ENCODE peak calls at places on chromosomes 7 and 10, in seven cellular contexts. N is astrocyte of the spinal cord, C is fibroblast of mammary gland, X is fibroblast of pulmonary artery, K is fibroblast of lung, B is esophagus squamous epithelium, Q is H7. U is an unnamed sample.

GRCh38 chr10:100879741-100880360 is 32.9 kb upstream of the SLF2 start:
- DNase-seq in N (no peak), X (no peak), K (no peak), B (no peak), C (no peak), Q (peak; percentile 65), U (no peak)

GRCh38 chr10:109902992-109903947 is 20.0 kb downstream of the XPNPEP1 start:
- DNase-seq in X (no peak), B (no peak), Q (no peak), K (no peak), N (no peak), C (peak; percentile 60), U (peak; percentile 45)

GRCh38 chr7:6015917-6016652 is 7.0 kb downstream of the AIMP2 start:
- DNase-seq in X (peak; percentile 89), K (peak; percentile 76), B (no peak), C (peak; percentile 97), N (peak; percentile 95), Q (no peak), U (peak; percentile 40)

GRCh38 chr7:32357535-32358277 is 132.5 kb downstream of the LSM5 start:
- DNase-seq in C (no peak), B (no peak), Q (peak; percentile 54), X (no peak), N (no peak), K (no peak), U (peak; percentile 62)

GRCh38 chr10:24907956-24908355 is 44.5 kb downstream of the PRTFDC1 start:
- DNase-seq in C (no peak), X (no peak), N (no peak), K (no peak), B (no peak), Q (no peak), U (no peak)

GRCh38 chr7:95317546-95317945 is 6.8 kb downstream of the PON1 start:
- DNase-seq in B (no peak), N (no peak), C (no peak), Q (no peak), K (no peak), X (peak; percentile 11), U (no peak)

GRCh38 chr7:137920637-137921473 is 74.1 kb upstream of the DGKI start:
- DNase-seq in K (peak; percentile 37), X (peak; percentile 45), N (no peak), Q (no peak), B (no peak), C (peak; percentile 45), U (no peak)

GRCh38 chr10:3395487-3395886 is 222.9 kb upstream of the PITRM1 start:
- DNase-seq in N (no peak), X (no peak), K (no peak), Q (no peak), C (no peak), B (no peak), U (no peak)

GRCh38 chr7:103524042-103524907 is 78.3 kb upstream of the SLC26A5 start:
- DNase-seq in Q (peak; percentile 15), C (peak; percentile 63), K (peak; percentile 37), B (no peak), N (peak; percentile 43), X (peak; percentile 55), U (peak; percentile 39)

GRCh38 chr10:121005948-121006587 is 154.9 kb downstream of the WDR11 start:
- DNase-seq in N (no peak), K (no peak), B (no peak), C (no peak), Q (no peak), X (no peak), U (no peak)

DNA sequence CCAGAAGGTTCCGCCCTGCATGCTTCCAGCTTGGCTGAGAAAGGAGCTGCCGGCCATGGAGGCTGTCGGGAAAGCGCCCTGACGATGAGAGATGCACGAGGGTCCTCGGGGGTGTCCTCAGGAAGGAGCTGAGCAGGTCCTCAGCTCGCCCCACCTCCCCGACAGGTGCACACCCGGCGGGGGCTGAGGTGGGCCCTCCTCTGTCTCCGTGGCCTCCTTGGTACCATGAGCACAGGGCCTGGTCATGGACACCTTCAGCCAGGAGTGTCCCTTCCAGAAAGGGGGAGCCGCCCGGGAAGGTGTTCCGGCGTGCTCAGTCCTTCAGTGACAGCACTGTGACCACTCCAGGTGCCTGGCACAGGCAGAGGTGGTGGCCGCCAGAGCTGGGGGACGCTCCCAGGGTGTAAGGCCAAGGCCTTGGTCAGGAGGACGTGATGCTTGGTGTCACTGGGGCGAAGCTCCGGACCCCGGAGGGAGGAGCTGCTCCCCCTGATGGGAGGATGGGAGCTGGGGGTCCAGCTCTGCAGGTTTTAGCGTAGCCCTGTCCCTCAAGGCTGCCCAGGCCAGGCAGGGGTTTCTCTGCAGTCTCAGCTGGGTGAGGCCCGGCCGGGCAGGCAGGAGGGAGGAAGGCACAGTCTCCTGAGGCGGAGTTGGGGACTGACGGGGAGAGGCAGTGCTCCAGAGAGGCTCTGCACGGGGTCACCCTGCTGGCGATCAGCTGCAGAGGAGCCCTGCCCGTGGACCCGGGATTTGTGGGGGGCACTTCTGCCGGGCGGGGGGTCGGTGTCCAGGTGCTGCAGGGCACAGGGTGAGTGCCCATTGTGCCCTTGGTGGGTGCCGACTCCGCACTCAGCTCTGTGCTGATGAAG is 56.6 kb upstream of the DNAJB6 start:
- DNase-seq in Q (peak; percentile 69), K (no peak), N (no peak), B (no peak), X (no peak), C (no peak), U (no peak)
- H3K4me3 ChIP-seq in Q (no peak overlapping the region), K (no peak overlapping the region), N (no peak overlapping the region), B (peak overlapping the region; percentile 46), X (no peak overlapping the region), C (no peak overlapping the region), U (peak overlapping the region; percentile 45)

GRCh38 chr7:155371331-155371883 is 73.7 kb downstream of the INSIG1 start:
- DNase-seq in K (no peak), C (no peak), B (no peak), Q (peak; percentile 69), N (no peak), X (no peak), U (no peak)

GRCh38 chr7:155372782-155373358 is 75.2 kb downstream of the INSIG1 start:
- DNase-seq in B (no peak), C (no peak), K (no peak), Q (no peak), X (no peak), N (no peak), U (no peak)

GRCh38 chr7:155369766-155370165 is 72.1 kb downstream of the INSIG1 start:
- DNase-seq in X (no peak), Q (no peak), N (no peak), B (no peak), K (no peak), C (no peak), U (no peak)

GRCh38 chr7:155373359-155374273 is 75.9 kb downstream of the INSIG1 start:
- DNase-seq in C (no peak), N (peak; percentile 10), Q (peak; percentile 81), K (no peak), X (peak; percentile 12), B (no peak), U (no peak)

GRCh38 chr7:155371884-155372781 is 74.5 kb downstream of the INSIG1 start:
- DNase-seq in X (no peak), K (no peak), C (no peak), B (no peak), Q (peak; percentile 79), N (no peak), U (no peak)
- H3K4me3 ChIP-seq in X (no peak overlapping the region), K (no peak overlapping the region), C (no peak overlapping the region), B (no peak overlapping the region), Q (peak overlapping the region; percentile 16), N (no peak overlapping the region), U (no peak overlapping the region)

GRCh38 chr10:97479939-97480338 is 18.3 kb downstream of the MMS19 start:
- DNase-seq in X (no peak), N (no peak), Q (peak; percentile 78), C (no peak), B (no peak), K (no peak), U (peak; percentile 27)

GRCh38 chr10:97485647-97486281 is 12.5 kb downstream of the MMS19 start:
- DNase-seq in Q (no peak), N (no peak), K (no peak), C (no peak), B (no peak), X (no peak), U (no peak)

GRCh38 chr10:97475936-97476594 is 22.2 kb downstream of the MMS19 start:
- DNase-seq in K (peak; percentile 90), B (no peak), X (peak; percentile 92), N (peak; percentile 67), C (peak; percentile 80), Q (no peak), U (peak; percentile 52)

GRCh38 chr10:97483526-97483925 is 14.7 kb downstream of the MMS19 start:
- DNase-seq in N (no peak), K (no peak), X (peak; percentile 39), B (no peak), Q (no peak), C (peak; percentile 39), U (peak; percentile 33)

DNA sequence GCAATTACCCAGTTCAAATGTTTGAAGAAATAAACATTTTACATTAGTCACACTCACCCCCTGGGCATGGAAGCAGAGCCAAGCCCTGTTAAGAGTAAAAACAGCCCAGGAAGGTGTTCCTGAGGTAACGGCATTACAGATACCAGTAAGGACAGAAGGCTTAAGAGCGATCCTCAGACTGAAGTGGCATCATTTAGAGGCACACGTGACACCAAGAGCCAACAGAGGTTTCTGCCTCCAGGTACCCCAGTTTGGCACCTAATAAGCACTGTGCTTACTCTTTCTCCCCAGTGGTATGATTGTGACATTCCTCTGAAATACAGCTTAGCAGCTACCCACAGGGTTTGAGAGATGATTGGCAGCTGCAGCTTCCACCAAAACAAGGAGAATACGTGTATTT is 17.2 kb downstream of the MMS19 start:
- DNase-seq in C (no peak), Q (no peak), X (no peak), K (no peak), N (no peak), B (no peak), U (peak; percentile 81)
- H3K4me3 ChIP-seq in C (no peak overlapping the region), Q (no peak overlapping the region), X (no peak overlapping the region), K (no peak overlapping the region), N (no peak overlapping the region), B (no peak overlapping the region), U (no peak overlapping the region)

GRCh38 chr10:683448-684071 is 5.9 kb downstream of the DIP2C start:
- DNase-seq in K (peak; percentile 98), Q (peak; percentile 55), B (no peak), N (peak; percentile 95), X (peak; percentile 56), C (peak; percentile 98), U (no peak)

GRCh38 chr10:680745-681144 is 8.7 kb downstream of the DIP2C start:
- DNase-seq in K (no peak), N (no peak), C (no peak), X (no peak), B (no peak), Q (peak; percentile 45), U (no peak)

GRCh38 chr10:685613-686012 is 3.9 kb downstream of the DIP2C start:
- DNase-seq in N (no peak), C (no peak), B (no peak), Q (no peak), X (no peak), K (no peak), U (no peak)

GRCh38 chr10:681670-682318 is 7.7 kb downstream of the DIP2C start:
- DNase-seq in K (peak; percentile 52), C (peak; percentile 75), B (no peak), X (no peak), N (no peak), Q (no peak), U (no peak)

DNA sequence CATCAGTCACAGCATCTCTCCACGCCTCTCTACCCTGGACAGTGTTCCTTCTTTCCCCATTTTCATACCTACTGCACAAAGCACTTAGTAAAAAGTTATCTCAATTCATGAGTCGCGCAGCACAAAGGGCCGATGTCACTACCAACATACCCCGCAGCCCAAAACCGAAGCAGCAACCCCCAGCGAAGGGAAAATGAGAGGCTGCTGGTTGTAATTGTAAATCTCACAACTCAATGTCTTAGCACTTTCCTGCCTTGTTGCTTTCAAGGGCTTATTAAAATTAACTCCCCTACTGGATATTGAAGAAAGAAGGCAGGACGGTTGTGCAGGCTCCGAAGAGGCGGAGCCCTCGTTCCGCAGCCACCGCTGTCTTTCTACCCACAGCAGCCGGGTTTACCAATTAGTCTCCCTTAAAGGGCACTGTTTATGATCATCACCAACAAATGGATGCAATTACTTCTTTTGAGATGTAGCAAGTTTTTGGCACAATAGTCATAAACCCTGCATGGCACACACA is 6.5 kb downstream of the DIP2C start:
- DNase-seq in C (no peak), N (no peak), K (peak; percentile 25), Q (peak; percentile 51), B (no peak), X (no peak), U (no peak)
- H3K4me3 ChIP-seq in C (peak overlapping the region; percentile 61), N (peak overlapping the region; percentile 43), K (peak overlapping the region; percentile 39), Q (peak overlapping the region; percentile 1), B (no peak overlapping the region), X (no peak overlapping the region), U (no peak overlapping the region)

U was measured in bronchial epithelial cell.